ENCODE peak calls at places on chromosomes 7 and 10, in four cellular contexts. J is psoas muscle; Y is CD4-positive, alpha-beta T cell; P is brain microvascular endothelial cell. W is an unnamed sample.

GRCh38 chr7:2104107-2104710 is 128.5 kb downstream of the MAD1L1 start:
- DNase-seq in P (peak; percentile 89), J (peak; percentile 96), Y (peak; percentile 42), W (peak; percentile 75)

GRCh38 chr10:103933557-103934121 is 15.7 kb upstream of the STN1 start:
- DNase-seq in Y (no peak), J (no peak), P (no peak), W (peak; percentile 57)

GRCh38 chr7:36490335-36490940 is 100.8 kb downstream of the ANLN start:
- DNase-seq in J (no peak), Y (no peak), P (no peak), W (no peak)

GRCh38 chr10:4736183-4736582 is 89.8 kb upstream of the AKR1E2 start:
- DNase-seq in P (no peak), J (no peak), Y (no peak), W (no peak)

GRCh38 chr10:115653473-115653872 is 560.3 kb downstream of the ATRNL1 start:
- DNase-seq in P (no peak), J (no peak), Y (no peak), W (no peak)

GRCh38 chr10:79444243-79445119 is 943 bp downstream of the ZCCHC24 start:
- DNase-seq in J (peak; percentile 91), P (peak; percentile 43), Y (peak; percentile 15), W (peak; percentile 59)

GRCh38 chr7:55593515-55594318 is 21.4 kb upstream of the VOPP1 start:
- DNase-seq in P (peak; percentile 29), J (peak; percentile 79), Y (peak; percentile 65), W (peak; percentile 21)

GRCh38 chr7:31084226-31084625 is 32.1 kb downstream of the ADCYAP1R1 start:
- DNase-seq in Y (no peak), P (no peak), J (no peak), W (no peak)

GRCh38 chr10:14975672-14976273 is 16.6 kb downstream of the MEIG1 start:
- DNase-seq in J (no peak), P (no peak), Y (no peak), W (no peak)

GRCh38 chr7:127933116-127933515 is 98.1 kb downstream of the LRRC4 start:
- DNase-seq in P (no peak), J (no peak), Y (no peak), W (no peak)

GRCh38 chr10:63446716-63447440 is 18.9 kb downstream of the JMJD1C start:
- DNase-seq in P (no peak), Y (no peak), J (no peak), W (no peak)

GRCh38 chr7:137880432-137880831 is 33.7 kb upstream of the DGKI start:
- DNase-seq in Y (no peak), P (peak; percentile 91), J (no peak), W (no peak)

GRCh38 chr10:103166527-103166926 is 26.5 kb downstream of the NT5C2 start:
- DNase-seq in J (no peak), Y (no peak), P (no peak), W (no peak)

GRCh38 chr7:149855368-149856305 is 17.5 kb downstream of the ZNF862 start:
- DNase-seq in J (peak; percentile 26), P (peak; percentile 84), Y (no peak), W (no peak)

GRCh38 chr7:151141281-151141854 is 26.1 kb downstream of the GBX1 start:
- DNase-seq in P (no peak), Y (no peak), J (no peak), W (no peak)

GRCh38 chr7:32066441-32066840 is 3.8 kb downstream of the PDE1C start:
- DNase-seq in J (no peak), Y (no peak), P (no peak), W (no peak)

GRCh38 chr10:22651276-22651980 is 63.0 kb downstream of the PIP4K2A start:
- DNase-seq in J (no peak), P (no peak), Y (no peak), W (no peak)

GRCh38 chr7:138668197-138668596 is 33.0 kb downstream of the SVOPL start:
- DNase-seq in J (no peak), P (no peak), Y (no peak), W (no peak)

GRCh38 chr7:79622781-79623180 is 169.3 kb upstream of the MAGI2 start:
- DNase-seq in Y (no peak), J (no peak), P (no peak), W (no peak)

GRCh38 chr10:117970962-117971361 is 75.8 kb downstream of the RAB11FIP2 start:
- DNase-seq in P (no peak), J (no peak), Y (no peak), W (no peak)

GRCh38 chr10:113007343-113007771 is 57.3 kb downstream of the TCF7L2 start:
- DNase-seq in Y (peak; percentile 17), J (no peak), P (no peak), W (no peak)

GRCh38 chr7:139999516-139999915 is 63.2 kb downstream of the PARP12 start:
- DNase-seq in J (no peak), P (no peak), Y (no peak), W (no peak)

GRCh38 chr7:88218836-88219605 is 817 bp downstream of the SRI start:
- DNase-seq in P (peak; percentile 44), J (peak; percentile 58), Y (no peak), W (peak; percentile 16)

GRCh38 chr7:7792089-7792488 is 73.7 kb upstream of the RPA3 start:
- DNase-seq in Y (no peak), J (no peak), P (no peak), W (no peak)

GRCh38 chr7:129006636-129007414 is 48.1 kb downstream of the TNPO3 start:
- DNase-seq in P (no peak), J (no peak), Y (no peak), W (no peak)

GRCh38 chr10:4947635-4948596 is 15.3 kb upstream of the AKR1C1 start:
- DNase-seq in J (no peak), Y (no peak), P (peak; percentile 70), W (no peak)

GRCh38 chr10:70621497-70622078 is 19.0 kb upstream of the PRF1 start:
- DNase-seq in P (no peak), Y (no peak), J (no peak), W (no peak)

GRCh38 chr7:158409120-158409519 is 178.5 kb downstream of the PTPRN2 start:
- DNase-seq in J (no peak), P (no peak), Y (no peak), W (no peak)

GRCh38 chr10:68402271-68402670 is 4.8 kb downstream of the RUFY2 start:
- DNase-seq in J (no peak), P (peak; percentile 62), Y (no peak), W (no peak)

GRCh38 chr10:92123031-92123450 is 167.8 kb downstream of the CPEB3 start:
- DNase-seq in J (no peak), P (no peak), Y (no peak), W (no peak)

GRCh38 chr10:102433619-102434046 is 1.3 kb upstream of the CUEDC2 start:
- DNase-seq in P (no peak), J (no peak), Y (no peak), W (no peak)

GRCh38 chr7:100472854-100473499 is 6.0 kb downstream of the TSC22D4 start:
- DNase-seq in Y (no peak), J (peak; percentile 51), P (peak; percentile 52), W (no peak)

GRCh38 chr10:74034301-74034700 is 36.4 kb downstream of the VCL start:
- DNase-seq in Y (no peak), J (no peak), P (no peak), W (no peak)

GRCh38 chr7:36149694-36150452 is 3.2 kb upstream of the EEPD1 start:
- DNase-seq in P (no peak), J (no peak), Y (no peak), W (no peak)

DNA sequence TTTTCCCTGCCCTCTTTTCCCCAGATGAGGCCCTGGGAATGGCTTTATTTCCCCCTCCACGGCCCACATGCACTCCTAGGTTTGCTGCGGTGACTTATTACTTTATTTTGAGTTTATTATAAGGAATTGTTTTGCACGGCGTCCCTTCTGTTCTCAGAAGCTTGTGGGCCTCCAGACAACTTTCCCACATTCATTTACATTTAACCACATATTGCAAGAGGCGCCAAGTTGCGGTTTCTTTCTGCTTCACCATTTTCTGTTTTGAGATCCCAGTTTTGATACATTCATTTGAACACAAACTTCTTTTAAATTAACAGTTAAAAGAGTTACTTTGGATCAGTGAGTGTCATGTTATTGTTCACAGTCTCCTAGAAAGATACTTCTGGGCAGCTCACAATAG is 532.5 kb upstream of the MGMT start:
- DNase-seq in Y (no peak), J (no peak), P (no peak), W (no peak)
- H3K27ac ChIP-seq in Y (no peak overlapping the region), J (no peak overlapping the region), P (no peak overlapping the region), W (no peak overlapping the region)

GRCh38 chr10:58806323-58806722 is 293.7 kb downstream of the BICC1 start:
- DNase-seq in Y (no peak), J (no peak), P (no peak), W (no peak)

GRCh38 chr10:58802047-58802446 is 289.4 kb downstream of the BICC1 start:
- DNase-seq in Y (no peak), J (no peak), P (no peak), W (no peak)

GRCh38 chr10:58807631-58808024 is 295.0 kb downstream of the BICC1 start:
- DNase-seq in J (no peak), Y (no peak), P (no peak), W (no peak)

GRCh38 chr10:58810751-58811150 is 298.1 kb downstream of the BICC1 start:
- DNase-seq in J (no peak), Y (no peak), P (no peak), W (no peak)

DNA sequence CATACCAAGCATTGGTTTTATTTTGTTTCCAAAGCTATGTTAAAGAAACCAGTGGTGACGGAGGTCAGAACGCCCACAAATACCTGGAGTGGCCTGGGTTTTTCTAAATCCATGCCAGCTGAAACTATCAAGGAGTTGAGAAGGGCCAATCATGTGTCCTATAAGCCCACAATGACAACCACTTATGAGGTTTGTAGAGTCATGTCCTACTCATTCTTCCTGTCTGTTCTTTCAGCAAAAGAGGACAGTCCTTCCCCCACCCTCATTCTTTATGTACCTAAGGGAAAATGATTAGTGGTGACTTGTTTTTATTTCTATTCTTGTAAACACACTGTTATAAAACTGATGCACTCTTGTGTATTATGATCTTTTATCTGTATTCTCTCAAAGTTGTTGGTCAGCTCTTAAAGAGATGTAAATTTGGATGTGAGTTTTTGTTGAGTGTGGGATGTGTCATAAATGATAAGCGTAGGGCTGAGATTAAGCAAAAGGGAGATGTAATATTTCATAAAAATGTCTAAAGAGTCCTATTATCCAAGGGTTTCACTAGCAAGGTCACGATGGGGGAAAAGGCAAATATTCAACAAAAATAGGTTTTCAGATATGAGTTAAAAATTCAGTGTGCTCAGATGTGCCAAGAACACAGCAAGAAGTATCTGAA is 294.4 kb downstream of the BICC1 start:
- DNase-seq in J (no peak), P (no peak), Y (no peak), W (no peak)
- H3K27ac ChIP-seq in J (no peak overlapping the region), P (no peak overlapping the region), Y (no peak overlapping the region), W (no peak overlapping the region)

GRCh38 chr10:48897438-48897790 is 42.2 kb downstream of the LRRC18 start:
- DNase-seq in P (no peak), J (no peak), Y (no peak), W (no peak)
- H3K27ac ChIP-seq in P (no peak overlapping the region), J (no peak overlapping the region), Y (no peak overlapping the region), W (no peak overlapping the region)

DNA sequence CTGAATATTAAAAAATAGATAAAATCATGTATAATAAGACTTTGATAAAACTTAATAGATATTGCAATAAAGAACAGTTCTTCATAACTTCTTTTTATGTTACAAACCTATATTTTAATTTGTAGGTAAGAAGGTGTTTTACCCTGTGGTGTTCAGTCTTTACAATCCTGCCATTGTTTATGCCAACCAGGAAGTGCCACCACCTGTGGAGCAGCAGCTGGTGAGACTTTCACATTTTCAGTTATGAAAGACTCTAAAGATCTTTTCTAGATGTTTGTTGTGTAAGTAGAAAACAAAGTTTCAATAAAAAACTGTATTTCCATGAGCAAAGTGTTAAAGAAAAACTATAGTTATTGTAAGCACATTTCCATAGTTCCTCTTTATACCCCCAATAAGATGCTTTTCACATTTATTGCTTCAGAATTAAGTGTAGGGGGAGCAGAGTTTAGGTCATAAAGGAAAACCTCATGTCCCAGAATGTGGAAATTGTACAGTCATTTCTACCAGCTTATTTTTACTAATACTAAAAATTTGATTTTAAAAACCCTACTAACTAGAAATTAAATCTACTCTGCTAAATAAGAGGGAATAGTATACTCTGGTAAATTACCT is 28.7 kb downstream of the CSGALNACT2 start:
- DNase-seq in J (no peak), P (no peak), Y (no peak), W (no peak)
- H3K27ac ChIP-seq in J (no peak overlapping the region), P (no peak overlapping the region), Y (no peak overlapping the region), W (no peak overlapping the region)